ENCODE peak calls at places on chromosome 2, in five cellular contexts. One of them, this sample, is unnamed.

GRCh38 chr2:98477036-98477435 is 32.4 kb downstream of the INPP4A start:
- DNase-seq in upper lobe of left lung: no peak
- DNase-seq in transverse colon: no peak
- DNase-seq in A549: no peak
- DNase-seq in heart left ventricle: no peak
- DNase-seq in this sample: no peak

GRCh38 chr2:96951125-96951654 is 35.2 kb downstream of the FAM178B start:
- DNase-seq in upper lobe of left lung: peak
- DNase-seq in transverse colon: peak
- DNase-seq in A549: peak
- DNase-seq in heart left ventricle: peak
- DNase-seq in this sample: peak

GRCh38 chr2:50347355-50348044 is 684.4 kb downstream of the NRXN1 start:
- DNase-seq in upper lobe of left lung: no peak
- DNase-seq in transverse colon: no peak
- DNase-seq in A549: no peak
- DNase-seq in heart left ventricle: no peak
- DNase-seq in this sample: no peak

GRCh38 chr2:72015281-72015680 is 132.4 kb downstream of the CYP26B1 start:
- DNase-seq in upper lobe of left lung: no peak
- DNase-seq in transverse colon: no peak
- DNase-seq in A549: no peak
- DNase-seq in heart left ventricle: no peak
- DNase-seq in this sample: no peak

GRCh38 chr2:200380139-200380561 is 73.7 kb downstream of the SPATS2L start:
- DNase-seq in upper lobe of left lung: peak
- DNase-seq in transverse colon: no peak
- DNase-seq in A549: no peak
- DNase-seq in heart left ventricle: no peak
- DNase-seq in this sample: no peak

GRCh38 chr2:234931369-234931768 is 20.4 kb upstream of the SH3BP4 start:
- DNase-seq in upper lobe of left lung: no peak
- DNase-seq in transverse colon: no peak
- DNase-seq in A549: no peak
- DNase-seq in heart left ventricle: no peak
- DNase-seq in this sample: no peak

GRCh38 chr2:85746313-85747004 is 7.3 kb upstream of the ATOH8 start:
- DNase-seq in upper lobe of left lung: peak
- DNase-seq in transverse colon: no peak
- DNase-seq in A549: no peak
- DNase-seq in heart left ventricle: no peak
- DNase-seq in this sample: no peak

GRCh38 chr2:71833855-71834554 is 313.7 kb downstream of the CYP26B1 start:
- DNase-seq in upper lobe of left lung: no peak
- DNase-seq in transverse colon: peak
- DNase-seq in A549: no peak
- DNase-seq in heart left ventricle: peak
- DNase-seq in this sample: no peak

GRCh38 chr2:110667061-110667460 is 10.8 kb downstream of the BUB1 start:
- DNase-seq in upper lobe of left lung: no peak
- DNase-seq in transverse colon: no peak
- DNase-seq in A549: no peak
- DNase-seq in heart left ventricle: no peak
- DNase-seq in this sample: no peak
- TF ChIP-seq POLR2A in upper lobe of left lung: no peak
- TF ChIP-seq POLR2A in transverse colon: no peak
- TF ChIP-seq POLR2A in A549: no peak
- TF ChIP-seq POLR2A in heart left ventricle: no peak
- TF ChIP-seq POLR2A in this sample: no peak

GRCh38 chr2:74690571-74690970 is 36.5 kb downstream of the SEMA4F start:
- DNase-seq in upper lobe of left lung: peak
- DNase-seq in transverse colon: no peak
- DNase-seq in A549: peak
- DNase-seq in heart left ventricle: no peak
- DNase-seq in this sample: peak

GRCh38 chr2:74696758-74697327 is 42.8 kb downstream of the SEMA4F start:
- DNase-seq in upper lobe of left lung: no peak
- DNase-seq in transverse colon: no peak
- DNase-seq in A549: no peak
- DNase-seq in heart left ventricle: no peak
- DNase-seq in this sample: no peak

GRCh38 chr2:74695663-74696062 is 41.6 kb downstream of the SEMA4F start:
- DNase-seq in upper lobe of left lung: no peak
- DNase-seq in transverse colon: peak
- DNase-seq in A549: no peak
- DNase-seq in heart left ventricle: no peak
- DNase-seq in this sample: no peak

GRCh38 chr2:74691955-74692354 is 37.9 kb downstream of the SEMA4F start:
- DNase-seq in upper lobe of left lung: no peak
- DNase-seq in transverse colon: no peak
- DNase-seq in A549: no peak
- DNase-seq in heart left ventricle: no peak
- DNase-seq in this sample: no peak

GRCh38 chr2:74694281-74694680 is 40.2 kb downstream of the SEMA4F start:
- DNase-seq in upper lobe of left lung: no peak
- DNase-seq in transverse colon: peak
- DNase-seq in A549: no peak
- DNase-seq in heart left ventricle: no peak
- DNase-seq in this sample: no peak
- TF ChIP-seq POLR2A in upper lobe of left lung: no peak
- TF ChIP-seq POLR2A in transverse colon: no peak
- TF ChIP-seq POLR2A in A549: no peak
- TF ChIP-seq POLR2A in heart left ventricle: no peak
- TF ChIP-seq POLR2A in this sample: no peak

GRCh38 chr2:240551288-240551687 is 6.5 kb downstream of the ANKMY1 start:
- DNase-seq in upper lobe of left lung: no peak
- DNase-seq in transverse colon: no peak
- DNase-seq in A549: no peak
- DNase-seq in heart left ventricle: no peak
- DNase-seq in this sample: no peak
- TF ChIP-seq POLR2A in upper lobe of left lung: no peak
- TF ChIP-seq POLR2A in transverse colon: no peak
- TF ChIP-seq POLR2A in A549: no peak
- TF ChIP-seq POLR2A in heart left ventricle: no peak
- TF ChIP-seq POLR2A in this sample: no peak

GRCh38 chr2:37561615-37562569 is 109.5 kb downstream of the CDC42EP3 start:
- DNase-seq in upper lobe of left lung: no peak
- DNase-seq in transverse colon: no peak
- DNase-seq in A549: peak
- DNase-seq in heart left ventricle: no peak
- DNase-seq in this sample: peak
- TF ChIP-seq POLR2A in upper lobe of left lung: no peak
- TF ChIP-seq POLR2A in transverse colon: no peak
- TF ChIP-seq POLR2A in A549: no peak
- TF ChIP-seq POLR2A in heart left ventricle: no peak
- TF ChIP-seq POLR2A in this sample: no peak

GRCh38 chr2:122739732-122740593 is 984.5 kb downstream of the TSN start:
- DNase-seq in upper lobe of left lung: no peak
- DNase-seq in transverse colon: no peak
- DNase-seq in A549: no peak
- DNase-seq in heart left ventricle: no peak
- DNase-seq in this sample: no peak

GRCh38 chr2:122736279-122736678 is 980.8 kb downstream of the TSN start:
- DNase-seq in upper lobe of left lung: no peak
- DNase-seq in transverse colon: peak
- DNase-seq in A549: no peak
- DNase-seq in heart left ventricle: no peak
- DNase-seq in this sample: no peak

GRCh38 chr2:122734756-122735155 is 979.3 kb downstream of the TSN start:
- DNase-seq in upper lobe of left lung: no peak
- DNase-seq in transverse colon: no peak
- DNase-seq in A549: no peak
- DNase-seq in heart left ventricle: no peak
- DNase-seq in this sample: no peak

GRCh38 chr2:122740594-122740948 is 985.1 kb downstream of the TSN start:
- DNase-seq in upper lobe of left lung: no peak
- DNase-seq in transverse colon: no peak
- DNase-seq in A549: no peak
- DNase-seq in heart left ventricle: no peak
- DNase-seq in this sample: no peak

GRCh38 chr2:122737429-122738077 is 982.1 kb downstream of the TSN start:
- DNase-seq in upper lobe of left lung: no peak
- DNase-seq in transverse colon: no peak
- DNase-seq in A549: no peak
- DNase-seq in heart left ventricle: no peak
- DNase-seq in this sample: no peak
- TF ChIP-seq POLR2A in upper lobe of left lung: no peak
- TF ChIP-seq POLR2A in transverse colon: no peak
- TF ChIP-seq POLR2A in A549: no peak
- TF ChIP-seq POLR2A in heart left ventricle: no peak
- TF ChIP-seq POLR2A in this sample: no peak

GRCh38 chr2:121649402-121649651 is at the start of gene CLASP1:
- DNase-seq in upper lobe of left lung: peak
- DNase-seq in transverse colon: peak
- DNase-seq in A549: peak
- DNase-seq in heart left ventricle: peak
- DNase-seq in this sample: peak

GRCh38 chr2:121648611-121649401 is 456 bp downstream of the CLASP1 start:
- DNase-seq in upper lobe of left lung: peak
- DNase-seq in transverse colon: peak
- DNase-seq in A549: peak
- DNase-seq in heart left ventricle: peak
- DNase-seq in this sample: peak

GRCh38 chr2:121648206-121648605 is 1.1 kb downstream of the CLASP1 start:
- DNase-seq in upper lobe of left lung: no peak
- DNase-seq in transverse colon: no peak
- DNase-seq in A549: no peak
- DNase-seq in heart left ventricle: no peak
- DNase-seq in this sample: no peak

GRCh38 chr2:121650554-121650930 is 1.3 kb upstream of the CLASP1 start:
- DNase-seq in upper lobe of left lung: no peak
- DNase-seq in transverse colon: peak
- DNase-seq in A549: no peak
- DNase-seq in heart left ventricle: no peak
- DNase-seq in this sample: no peak

GRCh38 chr2:121649652-121650553 is 641 bp upstream of the CLASP1 start:
- DNase-seq in upper lobe of left lung: peak
- DNase-seq in transverse colon: peak
- DNase-seq in A549: peak
- DNase-seq in heart left ventricle: peak
- DNase-seq in this sample: peak
- TF ChIP-seq POLR2A in upper lobe of left lung: peak
- TF ChIP-seq POLR2A in transverse colon: peak
- TF ChIP-seq POLR2A in A549: peak
- TF ChIP-seq POLR2A in heart left ventricle: no peak
- TF ChIP-seq POLR2A in this sample: no peak

GRCh38 chr2:13093644-13094043 is 376.9 kb downstream of the TRIB2 start:
- DNase-seq in upper lobe of left lung: no peak
- DNase-seq in transverse colon: no peak
- DNase-seq in A549: no peak
- DNase-seq in heart left ventricle: no peak
- DNase-seq in this sample: no peak

GRCh38 chr2:13091463-13091862 is 374.7 kb downstream of the TRIB2 start:
- DNase-seq in upper lobe of left lung: no peak
- DNase-seq in transverse colon: no peak
- DNase-seq in A549: no peak
- DNase-seq in heart left ventricle: no peak
- DNase-seq in this sample: no peak
- TF ChIP-seq POLR2A in upper lobe of left lung: no peak
- TF ChIP-seq POLR2A in transverse colon: no peak
- TF ChIP-seq POLR2A in A549: no peak
- TF ChIP-seq POLR2A in heart left ventricle: no peak
- TF ChIP-seq POLR2A in this sample: no peak

GRCh38 chr2:142416996-142417395 is 286.2 kb upstream of the LRP1B start:
- DNase-seq in upper lobe of left lung: no peak
- DNase-seq in transverse colon: no peak
- DNase-seq in A549: no peak
- DNase-seq in heart left ventricle: no peak
- DNase-seq in this sample: no peak

GRCh38 chr2:142415461-142415860 is 284.6 kb upstream of the LRP1B start:
- DNase-seq in upper lobe of left lung: no peak
- DNase-seq in transverse colon: peak
- DNase-seq in A549: no peak
- DNase-seq in heart left ventricle: no peak
- DNase-seq in this sample: no peak
- TF ChIP-seq POLR2A in upper lobe of left lung: no peak
- TF ChIP-seq POLR2A in transverse colon: no peak
- TF ChIP-seq POLR2A in A549: no peak
- TF ChIP-seq POLR2A in heart left ventricle: no peak
- TF ChIP-seq POLR2A in this sample: no peak

GRCh38 chr2:172247203-172247602 is 144.5 kb upstream of the DLX2 start:
- DNase-seq in upper lobe of left lung: no peak
- DNase-seq in transverse colon: no peak
- DNase-seq in A549: no peak
- DNase-seq in heart left ventricle: no peak
- DNase-seq in this sample: no peak

GRCh38 chr2:172249336-172249735 is 146.6 kb upstream of the DLX2 start:
- DNase-seq in upper lobe of left lung: no peak
- DNase-seq in transverse colon: no peak
- DNase-seq in A549: no peak
- DNase-seq in heart left ventricle: no peak
- DNase-seq in this sample: no peak

GRCh38 chr2:172249986-172250385 is 147.3 kb upstream of the DLX2 start:
- DNase-seq in upper lobe of left lung: no peak
- DNase-seq in transverse colon: no peak
- DNase-seq in A549: no peak
- DNase-seq in heart left ventricle: no peak
- DNase-seq in this sample: no peak

GRCh38 chr2:172246649-172247048 is 143.9 kb upstream of the DLX2 start:
- DNase-seq in upper lobe of left lung: no peak
- DNase-seq in transverse colon: no peak
- DNase-seq in A549: no peak
- DNase-seq in heart left ventricle: no peak
- DNase-seq in this sample: peak

GRCh38 chr2:172248381-172249173 is 145.9 kb upstream of the DLX2 start:
- DNase-seq in upper lobe of left lung: no peak
- DNase-seq in transverse colon: no peak
- DNase-seq in A549: no peak
- DNase-seq in heart left ventricle: no peak
- DNase-seq in this sample: no peak
- TF ChIP-seq POLR2A in upper lobe of left lung: no peak
- TF ChIP-seq POLR2A in transverse colon: no peak
- TF ChIP-seq POLR2A in A549: no peak
- TF ChIP-seq POLR2A in heart left ventricle: no peak
- TF ChIP-seq POLR2A in this sample: no peak

GRCh38 chr2:134118279-134119116 is 135.4 kb upstream of the MGAT5 start:
- DNase-seq in upper lobe of left lung: peak
- DNase-seq in transverse colon: peak
- DNase-seq in A549: peak
- DNase-seq in heart left ventricle: peak
- DNase-seq in this sample: peak
- TF ChIP-seq POLR2A in upper lobe of left lung: no peak
- TF ChIP-seq POLR2A in transverse colon: no peak
- TF ChIP-seq POLR2A in A549: no peak
- TF ChIP-seq POLR2A in heart left ventricle: no peak
- TF ChIP-seq POLR2A in this sample: no peak